ENCODE peak calls at places on chromosomes 3 and 15, in four cellular contexts. One of them, this sample, is unnamed.

GRCh38 chr3:181999314-181999713 is 287.6 kb downstream of the SOX2 start:
- DNase-seq in psoas muscle: no peak
- DNase-seq in H9: no peak
- DNase-seq in mucosa of descending colon: no peak
- DNase-seq in this sample: no peak

GRCh38 chr3:127072221-127072771 is 89.4 kb downstream of the PLXNA1 start:
- DNase-seq in psoas muscle: no peak
- DNase-seq in H9: no peak
- DNase-seq in mucosa of descending colon: no peak
- DNase-seq in this sample: no peak

GRCh38 chr15:43153269-43153668 is 19.9 kb downstream of the TMEM62 start:
- DNase-seq in psoas muscle: no peak
- DNase-seq in H9: no peak
- DNase-seq in mucosa of descending colon: no peak
- DNase-seq in this sample: no peak

GRCh38 chr15:49045691-49046112 is 544 bp downstream of the SECISBP2L start:
- DNase-seq in psoas muscle: no peak
- DNase-seq in H9: no peak
- DNase-seq in mucosa of descending colon: peak
- DNase-seq in this sample: no peak

GRCh38 chr3:38805765-38806386 is 10.1 kb downstream of the SCN10A start:
- DNase-seq in psoas muscle: no peak
- DNase-seq in H9: peak
- DNase-seq in mucosa of descending colon: peak
- DNase-seq in this sample: peak

GRCh38 chr3:188772886-188773285 is 398.9 kb upstream of the TPRG1 start:
- DNase-seq in psoas muscle: no peak
- DNase-seq in H9: no peak
- DNase-seq in mucosa of descending colon: peak
- DNase-seq in this sample: no peak

GRCh38 chr3:101195951-101196713 is 124.2 kb downstream of the IMPG2 start:
- DNase-seq in psoas muscle: no peak
- DNase-seq in H9: no peak
- DNase-seq in mucosa of descending colon: peak
- DNase-seq in this sample: no peak

GRCh38 chr3:52232279-52233107 is 6.5 kb downstream of the TWF2 start:
- DNase-seq in psoas muscle: peak
- DNase-seq in H9: peak
- DNase-seq in mucosa of descending colon: no peak
- DNase-seq in this sample: no peak

GRCh38 chr3:186986811-186987210 is 56.5 kb downstream of the ST6GAL1 start:
- DNase-seq in psoas muscle: no peak
- DNase-seq in H9: no peak
- DNase-seq in mucosa of descending colon: no peak
- DNase-seq in this sample: no peak

GRCh38 chr15:97991972-97992541 is 31.6 kb downstream of the ARRDC4 start:
- DNase-seq in psoas muscle: no peak
- DNase-seq in H9: no peak
- DNase-seq in mucosa of descending colon: no peak
- DNase-seq in this sample: no peak

GRCh38 chr3:26353052-26353451 is 269.5 kb upstream of the LRRC3B start:
- DNase-seq in psoas muscle: no peak
- DNase-seq in H9: no peak
- DNase-seq in mucosa of descending colon: no peak
- DNase-seq in this sample: no peak

GRCh38 chr15:50463423-50464358 is 39.5 kb downstream of the USP8 start:
- DNase-seq in psoas muscle: no peak
- DNase-seq in H9: no peak
- DNase-seq in mucosa of descending colon: no peak
- DNase-seq in this sample: no peak

GRCh38 chr3:73074681-73075305 is 13.3 kb downstream of the EBLN2 start:
- DNase-seq in psoas muscle: no peak
- DNase-seq in H9: no peak
- DNase-seq in mucosa of descending colon: no peak
- DNase-seq in this sample: no peak

GRCh38 chr3:111691293-111691909 is 96.3 kb upstream of the ZBED2 start:
- DNase-seq in psoas muscle: no peak
- DNase-seq in H9: no peak
- DNase-seq in mucosa of descending colon: peak
- DNase-seq in this sample: no peak
- TF ChIP-seq CTCF in psoas muscle: peak
- TF ChIP-seq CTCF in H9: peak
- TF ChIP-seq CTCF in mucosa of descending colon: no peak
- TF ChIP-seq CTCF in this sample: peak

GRCh38 chr15:31442203-31443090 is 115.8 kb downstream of the KLF13 start:
- DNase-seq in psoas muscle: no peak
- DNase-seq in H9: no peak
- DNase-seq in mucosa of descending colon: peak
- DNase-seq in this sample: no peak
- TF ChIP-seq CTCF in psoas muscle: no peak
- TF ChIP-seq CTCF in H9: peak
- TF ChIP-seq CTCF in mucosa of descending colon: no peak
- TF ChIP-seq CTCF in this sample: no peak

DNA sequence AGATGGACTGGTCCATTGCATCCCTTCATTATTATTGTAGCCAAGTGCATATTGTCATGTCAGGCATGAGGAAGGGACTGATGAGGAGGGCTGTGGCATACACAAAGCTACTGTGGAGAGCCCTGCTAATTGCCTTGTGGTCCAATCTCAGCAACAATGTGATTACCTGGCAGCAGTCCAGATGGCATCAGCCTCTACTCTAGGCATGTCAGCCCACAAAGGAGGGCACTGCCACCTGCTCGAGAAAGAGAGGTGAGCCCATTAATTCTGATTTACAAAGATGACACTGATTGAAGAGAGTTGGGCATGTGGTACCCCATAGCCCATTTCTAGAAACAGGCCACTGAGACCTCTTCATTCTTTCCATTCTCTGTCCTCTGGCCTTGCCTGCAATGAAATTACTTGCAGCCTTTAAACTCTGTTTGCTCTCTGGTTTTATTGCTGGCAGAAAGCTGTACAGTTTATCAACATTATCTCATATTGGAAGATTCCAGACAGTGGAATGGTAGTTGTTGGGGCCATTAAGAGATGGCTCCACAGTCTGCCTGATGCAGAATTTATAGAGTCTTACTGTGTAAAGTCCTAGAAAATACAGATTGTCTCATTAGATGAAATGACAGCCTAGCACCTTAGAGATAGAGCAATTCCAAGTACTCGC is 307.7 kb downstream of the ARPP21 start:
- DNase-seq in psoas muscle: no peak
- DNase-seq in H9: no peak
- DNase-seq in mucosa of descending colon: peak
- DNase-seq in this sample: no peak
- TF ChIP-seq CTCF in psoas muscle: no peak
- TF ChIP-seq CTCF in H9: no peak
- TF ChIP-seq CTCF in mucosa of descending colon: no peak
- TF ChIP-seq CTCF in this sample: no peak

DNA sequence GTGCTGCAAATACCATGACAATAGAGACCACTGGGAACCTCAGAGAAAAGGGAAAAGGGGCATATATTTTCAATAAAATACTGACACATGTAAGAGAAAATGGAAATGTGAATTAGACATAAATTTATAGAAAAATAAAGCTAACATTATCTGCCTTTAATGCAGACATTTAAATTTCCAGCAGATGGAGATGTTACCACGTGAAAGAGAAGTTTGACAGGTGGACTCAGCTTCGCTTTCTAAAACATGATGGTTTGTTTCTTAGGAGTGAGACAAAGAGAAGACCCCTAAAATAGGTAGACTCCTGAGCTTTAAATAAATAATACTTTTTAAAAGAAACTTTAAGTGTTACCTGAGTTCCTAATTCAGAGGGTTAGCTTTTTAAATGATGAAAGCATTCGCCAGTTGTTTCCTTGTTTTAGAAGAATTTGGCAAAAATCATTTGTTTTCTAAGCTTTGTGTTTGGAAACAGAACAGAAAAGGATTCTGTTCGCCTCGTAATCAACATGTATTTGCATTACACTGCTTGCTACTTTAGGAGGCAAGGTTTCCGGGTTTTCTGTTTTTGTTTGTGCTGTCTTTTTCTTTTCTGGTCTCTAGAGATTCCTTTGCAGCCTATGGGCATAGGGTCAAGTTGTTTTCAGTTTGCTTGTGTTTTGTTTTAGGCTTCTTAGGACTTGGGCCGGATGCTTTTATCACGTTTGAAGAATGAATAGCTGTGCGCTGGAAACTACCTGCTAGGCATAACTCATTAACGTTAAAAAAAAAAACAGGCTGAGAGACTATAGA is 271.4 kb downstream of the THSD4 start:
- DNase-seq in psoas muscle: no peak
- DNase-seq in H9: peak
- DNase-seq in mucosa of descending colon: no peak
- DNase-seq in this sample: no peak
- TF ChIP-seq CTCF in psoas muscle: peak
- TF ChIP-seq CTCF in H9: peak
- TF ChIP-seq CTCF in mucosa of descending colon: no peak
- TF ChIP-seq CTCF in this sample: peak

GRCh38 chr15:88655780-88656488 is 17.1 kb downstream of the ISG20 start:
- DNase-seq in psoas muscle: no peak
- DNase-seq in H9: no peak
- DNase-seq in mucosa of descending colon: no peak
- DNase-seq in this sample: no peak

GRCh38 chr15:88658972-88659931 is 20.4 kb downstream of the ISG20 start:
- DNase-seq in psoas muscle: no peak
- DNase-seq in H9: no peak
- DNase-seq in mucosa of descending colon: no peak
- DNase-seq in this sample: no peak

GRCh38 chr15:88658070-88658965 is 19.5 kb downstream of the ISG20 start:
- DNase-seq in psoas muscle: no peak
- DNase-seq in H9: no peak
- DNase-seq in mucosa of descending colon: no peak
- DNase-seq in this sample: no peak

GRCh38 chr15:88656760-88657221 is 18.0 kb downstream of the ISG20 start:
- DNase-seq in psoas muscle: no peak
- DNase-seq in H9: no peak
- DNase-seq in mucosa of descending colon: no peak
- DNase-seq in this sample: no peak

GRCh38 chr15:88657326-88658069 is 18.7 kb downstream of the ISG20 start:
- DNase-seq in psoas muscle: no peak
- DNase-seq in H9: peak
- DNase-seq in mucosa of descending colon: peak
- DNase-seq in this sample: peak
- TF ChIP-seq CTCF in psoas muscle: peak
- TF ChIP-seq CTCF in H9: peak
- TF ChIP-seq CTCF in mucosa of descending colon: peak
- TF ChIP-seq CTCF in this sample: peak

GRCh38 chr3:183178833-183179549 is 16.5 kb upstream of the LAMP3 start:
- DNase-seq in psoas muscle: peak
- DNase-seq in H9: peak
- DNase-seq in mucosa of descending colon: peak
- DNase-seq in this sample: peak
- TF ChIP-seq CTCF in psoas muscle: no peak
- TF ChIP-seq CTCF in H9: peak
- TF ChIP-seq CTCF in mucosa of descending colon: no peak
- TF ChIP-seq CTCF in this sample: no peak

DNA sequence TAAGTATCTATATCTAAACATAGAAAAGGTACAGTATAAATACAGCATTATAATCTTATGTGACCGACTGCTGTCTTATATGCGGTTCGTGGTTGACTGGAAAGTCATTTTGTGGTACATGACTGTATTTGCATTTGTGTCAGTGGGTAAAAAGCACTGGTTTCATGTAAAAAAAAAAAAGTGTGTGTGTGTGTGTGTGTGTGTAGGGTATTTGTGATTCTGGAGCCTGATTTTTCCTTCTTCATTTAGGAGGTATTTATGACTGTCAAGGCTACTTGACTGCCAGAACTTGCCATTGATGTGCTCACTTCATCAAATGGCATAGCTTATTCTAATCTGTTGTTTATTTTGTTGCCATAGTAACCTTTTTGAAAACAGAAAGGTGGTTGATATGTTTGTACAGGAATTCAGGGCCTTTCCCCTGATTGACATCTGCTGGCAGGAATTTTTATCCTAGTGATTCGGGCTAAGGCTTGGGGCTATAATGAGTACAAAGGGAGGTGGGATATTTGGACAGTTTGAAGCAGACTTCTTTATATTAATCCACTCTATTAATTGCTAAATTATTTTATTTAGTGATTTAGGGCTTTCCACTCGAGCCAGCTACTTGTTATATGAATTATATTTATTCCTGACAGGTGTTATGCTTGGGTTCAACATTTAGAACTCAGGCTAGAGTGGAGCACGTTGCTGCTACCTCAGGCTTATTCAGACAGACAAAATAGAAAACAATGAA is 63.4 kb downstream of the AKAP13 start:
- DNase-seq in psoas muscle: no peak
- DNase-seq in H9: no peak
- DNase-seq in mucosa of descending colon: peak
- DNase-seq in this sample: no peak
- TF ChIP-seq CTCF in psoas muscle: peak
- TF ChIP-seq CTCF in H9: no peak
- TF ChIP-seq CTCF in mucosa of descending colon: no peak
- TF ChIP-seq CTCF in this sample: no peak

GRCh38 chr3:49899815-49900214 is 3.9 kb downstream of the MST1R start:
- DNase-seq in psoas muscle: no peak
- DNase-seq in H9: peak
- DNase-seq in mucosa of descending colon: peak
- DNase-seq in this sample: peak
- TF ChIP-seq CTCF in psoas muscle: peak
- TF ChIP-seq CTCF in H9: peak
- TF ChIP-seq CTCF in mucosa of descending colon: no peak
- TF ChIP-seq CTCF in this sample: peak

GRCh38 chr3:183261103-183261502 is 8.1 kb downstream of the B3GNT5 start:
- DNase-seq in psoas muscle: no peak
- DNase-seq in H9: no peak
- DNase-seq in mucosa of descending colon: no peak
- DNase-seq in this sample: no peak
- TF ChIP-seq CTCF in psoas muscle: no peak
- TF ChIP-seq CTCF in H9: no peak
- TF ChIP-seq CTCF in mucosa of descending colon: no peak
- TF ChIP-seq CTCF in this sample: no peak